ENCODE peak calls at places on chromosomes 11 and 22, in four cellular contexts. N is upper lobe of right lung, M is ovary, S is hepatocyte. W is an unnamed sample.

GRCh38 chr11:65487467-65488272 is 11.2 kb upstream of the MALAT1 start:
- DNase-seq in S (peak; percentile 100), M (peak; percentile 98), N (peak; percentile 96), W (no peak)

GRCh38 chr11:7964873-7965272 is 374 bp downstream of the NLRP10 start:
- DNase-seq in M (no peak), N (no peak), S (no peak), W (no peak)

GRCh38 chr22:43273902-43274484 is 69.2 kb downstream of the SCUBE1 start:
- DNase-seq in M (no peak), N (no peak), S (peak; percentile 74), W (peak; percentile 57)

GRCh38 chr22:25419247-25420113 is 145.0 kb upstream of the GRK3 start:
- DNase-seq in N (no peak), M (no peak), S (peak; percentile 49), W (no peak)

GRCh38 chr11:9330387-9331384 is 16.3 kb upstream of the TMEM41B start:
- DNase-seq in M (no peak), S (no peak), N (no peak), W (no peak)

GRCh38 chr22:43953988-43954771 is 1.1 kb upstream of the SAMM50 start:
- DNase-seq in S (no peak), N (no peak), M (no peak), W (no peak)

GRCh38 chr22:39264344-39265116 is 19.7 kb upstream of the PDGFB start:
- DNase-seq in M (no peak), S (no peak), N (no peak), W (peak; percentile 52)

GRCh38 chr11:100105605-100106358 is 581.3 kb upstream of the ARHGAP42 start:
- DNase-seq in N (no peak), M (no peak), S (no peak), W (no peak)

GRCh38 chr22:44363214-44363979 is 50.6 kb upstream of the SHISAL1 start:
- DNase-seq in N (peak; percentile 89), S (peak; percentile 76), M (peak; percentile 93), W (peak; percentile 96)

GRCh38 chr22:20149257-20150250 is 1.3 kb downstream of the CCDC188 start:
- DNase-seq in M (no peak), S (no peak), N (no peak), W (peak; percentile 82)

GRCh38 chr11:111417011-111417765 is 38.1 kb upstream of the POU2AF1 start:
- DNase-seq in N (no peak), M (no peak), S (no peak), W (no peak)

GRCh38 chr11:65578667-65579066 is 2.8 kb downstream of the EHBP1L1 start:
- DNase-seq in N (no peak), S (no peak), M (no peak), W (no peak)

GRCh38 chr11:74877132-74877531 is 71.8 kb downstream of the XRRA1 start:
- DNase-seq in M (no peak), S (no peak), N (no peak), W (no peak)

GRCh38 chr22:24758164-24758799 is 16.2 kb downstream of the PIWIL3 start:
- DNase-seq in N (no peak), S (peak; percentile 82), M (peak; percentile 38), W (peak; percentile 25)

GRCh38 chr22:27113211-27114030 is 456.0 kb downstream of the MIAT start:
- DNase-seq in M (no peak), N (no peak), S (peak; percentile 80), W (no peak)

DNA sequence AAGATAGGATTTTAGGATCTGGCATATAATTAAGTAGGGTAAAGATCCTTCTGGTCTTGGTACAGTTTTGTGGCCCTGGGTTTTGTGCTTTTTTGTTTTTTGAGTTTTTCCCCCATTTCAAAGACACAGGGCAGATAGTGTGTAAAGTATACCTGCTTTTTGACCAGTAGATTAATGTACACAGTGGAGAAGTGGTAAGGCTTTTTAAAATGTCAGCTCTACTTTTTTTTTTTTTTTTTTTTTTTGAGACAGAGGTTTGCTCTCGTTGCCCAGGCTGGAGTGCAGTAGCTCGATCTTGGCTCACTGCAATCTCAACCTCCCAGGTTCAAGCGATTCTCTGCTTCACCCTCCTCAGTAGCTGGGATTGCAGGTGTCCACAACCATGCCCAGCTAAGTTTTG is 4.0 kb downstream of the EP300 start:
- DNase-seq in S (no peak), N (no peak), M (no peak), W (no peak)
- H3K4me1 ChIP-seq in S (peaks cover 20% of the 10 kb centered on the region), N (peaks cover 30% of the 10 kb centered on the region), M (peaks cover 17% of the 10 kb centered on the region), W (peaks cover 52% of the 10 kb centered on the region)

GRCh38 chr11:114610984-114611944 is 15.7 kb upstream of the NXPE4 start:
- DNase-seq in M (no peak), N (no peak), S (peak; percentile 5), W (no peak)
- TF ChIP-seq CTCF in M (no peak), N (peak; percentile 13), S (no peak), W (no peak)

DNA sequence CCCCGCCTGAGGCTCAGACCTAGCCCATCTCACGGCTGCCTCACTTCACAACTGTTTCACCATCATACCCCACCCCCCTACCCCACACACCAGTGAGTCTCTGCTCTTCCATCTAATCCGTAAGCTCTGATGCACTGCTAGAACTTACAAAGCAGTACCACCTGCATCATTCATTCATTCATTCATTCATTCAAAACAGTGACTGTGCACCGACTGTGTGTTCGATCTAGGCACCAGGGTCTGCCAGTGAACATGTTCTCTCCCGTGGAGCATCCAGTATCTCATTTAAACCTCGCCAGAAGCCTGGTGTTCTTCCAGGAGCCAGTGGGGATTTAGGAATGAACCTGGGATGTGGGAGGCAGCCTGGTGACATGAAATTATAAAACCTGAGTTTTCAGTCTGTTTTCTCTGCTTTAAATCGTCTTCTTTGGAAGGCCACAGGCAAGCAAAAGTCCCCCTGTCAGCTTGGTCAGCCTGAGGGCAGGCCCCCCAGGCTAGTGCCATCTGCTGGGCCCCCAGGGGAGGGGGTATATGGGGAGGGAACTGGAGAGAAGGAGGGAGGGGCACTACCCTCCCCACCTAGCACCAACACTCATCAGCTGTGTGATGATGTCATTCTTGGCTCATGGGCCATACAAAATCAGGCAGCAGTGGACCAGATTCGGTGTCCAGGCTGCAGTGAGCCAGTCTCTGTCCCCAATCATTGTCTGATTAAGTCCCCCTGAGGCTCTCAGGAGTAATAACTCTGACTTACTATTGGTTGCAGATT is 18.4 kb downstream of the TMPRSS6 start:
- DNase-seq in N (no peak), M (no peak), S (no peak), W (no peak)
- H3K4me1 ChIP-seq in N (no peaks in the 10 kb centered on the region), M (no peaks in the 10 kb centered on the region), S (no peaks in the 10 kb centered on the region), W (no peaks in the 10 kb centered on the region)

GRCh38 chr11:127490896-127491295 is 490.3 kb upstream of the KIRREL3 start:
- DNase-seq in S (no peak), N (no peak), M (no peak), W (no peak)

GRCh38 chr11:127496165-127496564 is 495.6 kb upstream of the KIRREL3 start:
- DNase-seq in N (no peak), M (no peak), S (no peak), W (no peak)

GRCh38 chr11:127492025-127492424 is 491.5 kb upstream of the KIRREL3 start:
- DNase-seq in N (no peak), S (no peak), M (no peak), W (no peak)

GRCh38 chr11:127491589-127491988 is 491.0 kb upstream of the KIRREL3 start:
- DNase-seq in N (no peak), M (no peak), S (no peak), W (no peak)

GRCh38 chr11:127493330-127493729 is 492.8 kb upstream of the KIRREL3 start:
- DNase-seq in S (peak; percentile 23), M (no peak), N (no peak), W (no peak)
- TF ChIP-seq CTCF in S (peak; percentile 45), M (peak; percentile 24), N (peak; percentile 19), W (no peak)

DNA sequence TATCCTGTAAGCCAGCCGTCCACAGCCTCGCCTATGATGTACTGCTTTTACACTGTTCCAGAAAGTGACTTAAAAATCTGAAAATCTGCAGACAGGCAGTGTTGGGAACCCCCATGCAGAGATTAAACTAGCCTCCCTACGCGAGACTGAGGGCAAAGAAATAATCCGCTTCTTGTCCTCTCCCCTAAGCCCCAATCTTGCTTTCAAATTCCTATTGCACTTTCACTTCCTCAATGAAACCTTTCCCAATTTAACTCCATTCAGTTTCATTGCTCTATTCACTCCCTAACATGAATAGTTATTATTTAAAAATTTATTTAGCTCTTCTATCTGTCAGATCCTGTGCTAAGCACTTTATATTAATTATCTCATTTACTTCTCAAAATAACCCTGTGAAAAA is 224.9 kb downstream of the BLID start:
- DNase-seq in N (no peak), S (no peak), M (no peak), W (no peak)
- H3K4me1 ChIP-seq in N (no peaks in the 10 kb centered on the region), S (peaks cover 4% of the 10 kb centered on the region), M (peaks cover 11% of the 10 kb centered on the region), W (no peaks in the 10 kb centered on the region)

GRCh38 chr22:28629420-28630184 is 50.0 kb downstream of the TTC28 start:
- DNase-seq in M (no peak), S (no peak), N (no peak), W (no peak)

GRCh38 chr22:28627791-28628190 is 51.8 kb downstream of the TTC28 start:
- DNase-seq in M (no peak), N (no peak), S (no peak), W (no peak)

GRCh38 chr22:28628766-28629165 is 50.9 kb downstream of the TTC28 start:
- DNase-seq in S (no peak), N (no peak), M (no peak), W (no peak)

GRCh38 chr22:28630185-28630580 is 49.5 kb downstream of the TTC28 start:
- DNase-seq in S (no peak), N (no peak), M (no peak), W (no peak)
- TF ChIP-seq CTCF in S (no peak), N (no peak), M (no peak), W (no peak)

GRCh38 chr11:128735935-128736610 is 42.2 kb downstream of the FLI1 start:
- DNase-seq in N (no peak), M (no peak), S (no peak), W (no peak)

GRCh38 chr11:128733440-128734115 is 39.7 kb downstream of the FLI1 start:
- DNase-seq in M (no peak), N (no peak), S (no peak), W (no peak)

GRCh38 chr11:128731041-128731663 is 37.3 kb downstream of the FLI1 start:
- DNase-seq in S (no peak), N (no peak), M (no peak), W (no peak)

GRCh38 chr11:128734439-128735224 is 40.8 kb downstream of the FLI1 start:
- DNase-seq in N (peak; percentile 75), M (no peak), S (no peak), W (peak; percentile 75)

DNA sequence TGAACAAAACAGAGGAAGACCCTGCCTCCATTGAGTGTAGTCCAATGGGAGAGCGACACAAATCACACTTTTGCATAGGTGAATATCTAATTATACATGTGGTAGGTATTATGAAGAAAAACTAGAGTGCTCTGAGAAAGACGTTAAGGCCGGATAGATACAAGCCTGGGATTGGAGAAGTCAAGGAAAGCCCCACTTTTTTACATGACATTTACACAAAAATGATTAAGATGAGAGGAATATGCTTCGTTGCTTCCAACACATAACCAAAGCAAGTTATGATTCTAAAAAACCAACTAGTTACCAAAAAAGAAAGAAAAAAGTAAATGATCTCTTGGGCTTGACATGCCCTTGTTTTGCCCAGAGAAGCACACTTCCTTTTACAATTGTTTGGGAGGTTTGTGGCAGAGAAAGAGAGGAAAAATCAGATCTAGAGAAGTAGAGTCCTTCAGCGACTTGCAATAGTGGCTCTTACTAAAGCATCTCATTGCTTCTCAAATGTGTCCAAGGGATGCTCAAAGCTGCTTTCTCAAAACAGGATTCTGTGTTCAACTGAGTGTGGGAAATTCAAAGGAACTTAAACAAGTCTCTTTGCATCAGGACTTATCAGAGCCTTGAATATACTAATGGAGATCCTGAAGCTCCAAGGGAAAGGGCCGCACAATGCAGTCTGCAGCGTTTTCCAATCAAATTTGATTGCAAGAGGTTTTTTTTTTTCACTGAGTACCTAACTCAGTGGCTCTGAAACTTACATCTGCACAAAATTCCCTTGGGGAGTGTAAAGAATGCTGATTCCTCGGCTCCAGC is 38.8 kb downstream of the FLI1 start:
- DNase-seq in M (no peak), S (no peak), N (no peak), W (no peak)
- H3K4me1 ChIP-seq in M (no peaks in the 10 kb centered on the region), S (no peaks in the 10 kb centered on the region), N (peaks cover 95% of the 10 kb centered on the region), W (peaks cover 85% of the 10 kb centered on the region)

W was measured in upper lobe of left lung.